ENCODE peak calls at places on chromosomes 7 and 10, in eight cellular contexts. S is sciatic nerve; I is left cardiac atrium; O is mucosa of descending colon; M is activated naive CD8-positive, alpha-beta T cell treated with anti-CD3 and anti-CD28 coated beads, Interleukin-2, amount 10 ng/mL, durations not matched to agents 7 days and 5 days; L is RWPE2; U is activated CD4-positive, CD25-positive, alpha-beta regulatory T cell treated with anti-CD3 and anti-CD28 coated beads, Interleukin-2, amount 50 U/mL, for 24 hours; N is T-helper 17 cell. X is an unnamed sample.

GRCh38 chr7:50739744-50740455 is 42.8 kb downstream of the GRB10 start:
- ATAC-seq in U (peak), S (no peak), N (peak), M (peak), L (no peak), I (peak), O (peak), X (no peak)

GRCh38 chr10:18689498-18689897 is 30.3 kb downstream of the ARL5B start:
- ATAC-seq in I (no peak), M (no peak), O (no peak), L (peak), N (no peak), U (no peak), S (no peak), X (no peak)

GRCh38 chr10:56449770-56450169 is 88.7 kb upstream of the ZWINT start:
- ATAC-seq in M (no peak), N (no peak), U (no peak), I (no peak), S (no peak), O (no peak), L (no peak), X (no peak)

GRCh38 chr7:96331233-96331632 is 9.3 kb upstream of the SLC25A13 start:
- ATAC-seq in M (no peak), N (no peak), L (no peak), I (no peak), U (no peak), O (peak), S (no peak), X (no peak)

GRCh38 chr7:139889186-139889871 is 60.3 kb downstream of the TBXAS1 start:
- ATAC-seq in L (peak), M (no peak), S (no peak), U (no peak), I (no peak), N (no peak), O (no peak), X (no peak)

GRCh38 chr7:120280743-120281142 is 7.8 kb downstream of the KCND2 start:
- ATAC-seq in I (no peak), L (no peak), O (no peak), M (no peak), N (no peak), U (no peak), S (no peak), X (no peak)

GRCh38 chr10:109029870-109030269 is 893.4 kb downstream of the XPNPEP1 start:
- ATAC-seq in U (no peak), L (no peak), O (no peak), M (no peak), I (no peak), S (no peak), N (no peak), X (no peak)

GRCh38 chr10:98619446-98619845 is 172.7 kb upstream of the HPS1 start:
- ATAC-seq in U (no peak), N (no peak), I (no peak), L (no peak), S (no peak), M (peak), O (no peak), X (no peak)

GRCh38 chr7:92043637-92044036 is 90.6 kb downstream of the CYP51A1 start:
- ATAC-seq in L (no peak), O (no peak), N (no peak), I (peak), S (no peak), M (no peak), U (no peak), X (no peak)

GRCh38 chr10:133616371-133617130 is 10.0 kb downstream of the FRG2B start:
- ATAC-seq in M (no peak), O (peak), S (no peak), I (peak), L (no peak), U (no peak), N (no peak), X (peak)

GRCh38 chr7:83677180-83677866 is 28.4 kb upstream of the SEMA3E start:
- ATAC-seq in S (no peak), N (no peak), I (peak), O (peak), L (peak), M (no peak), U (no peak), X (peak)

GRCh38 chr7:107122483-107122882 is 46.3 kb upstream of the HBP1 start:
- ATAC-seq in I (no peak), M (no peak), N (no peak), U (no peak), L (no peak), O (peak), S (peak), X (peak)

GRCh38 chr7:108455524-108455832 is 758 bp downstream of the NRCAM start:
- ATAC-seq in I (no peak), L (peak), U (no peak), M (peak), N (no peak), S (peak), O (peak), X (peak)

GRCh38 chr7:55569269-55569663 is 3.0 kb downstream of the VOPP1 start:
- ATAC-seq in S (no peak), O (no peak), U (no peak), N (no peak), I (no peak), L (no peak), M (no peak), X (no peak)

GRCh38 chr7:107728276-107728675 is 15.7 kb upstream of the CBLL1 start:
- ATAC-seq in L (no peak), U (no peak), I (no peak), S (no peak), N (no peak), M (no peak), O (no peak), X (no peak)

GRCh38 chr7:37642028-37642540 is 41.5 kb upstream of the GPR141 start:
- ATAC-seq in M (no peak), U (no peak), N (no peak), S (no peak), O (no peak), L (no peak), I (no peak), X (no peak)

GRCh38 chr7:41029072-41029492 is 673.8 kb downstream of the INHBA start:
- ATAC-seq in M (no peak), L (peak), S (no peak), O (no peak), I (no peak), N (no peak), U (no peak), X (no peak)

GRCh38 chr10:110017940-110018339 is 10.2 kb downstream of the ADD3 start:
- ATAC-seq in I (no peak), N (no peak), L (no peak), M (no peak), S (no peak), U (no peak), O (no peak), X (no peak)

GRCh38 chr10:118850418-118851061 is 95.8 kb upstream of the CACUL1 start:
- ATAC-seq in O (peak), N (peak), S (no peak), U (no peak), L (peak), I (no peak), M (peak), X (no peak)

GRCh38 chr10:91910467-91910866 is 1.2 kb upstream of the FGFBP3 start:
- ATAC-seq in I (no peak), S (no peak), M (no peak), L (no peak), O (no peak), N (no peak), U (no peak), X (no peak)

GRCh38 chr7:103710247-103710646 is 264.2 kb upstream of the SLC26A5 start:
- ATAC-seq in S (no peak), O (no peak), N (no peak), L (peak), M (no peak), U (no peak), I (no peak), X (no peak)

X was measured in gastroesophageal sphincter.